ENCODE peak calls at places on chromosomes 13 and 19, in six cellular contexts. D is H7, E is HCT116, S is endodermal cell, P is GM23248, B is aorta. I is an unnamed sample.
A peak's percentile ranks its signal among the peaks of the same experiment; 100 is the strongest.

GRCh38 chr19:34555447-34555846 is 73.9 kb downstream of the WTIP start:
- DNase-seq in D (no peak), E (peak; percentile 24), S (peak; percentile 80), P (peak; percentile 20), B (no peak), I (no peak)

GRCh38 chr13:36377822-36378480 is 31.8 kb upstream of the SPART start:
- DNase-seq in D (no peak), E (no peak), S (no peak), P (peak; percentile 30), B (no peak), I (no peak)

GRCh38 chr13:79749985-79750551 is 269.1 kb downstream of the NDFIP2 start:
- DNase-seq in D (peak; percentile 8), E (no peak), S (peak; percentile 78), P (peak; percentile 94), B (peak; percentile 54), I (peak; percentile 95)

GRCh38 chr13:64758520-64758919 is 2471.6 kb downstream of the PCDH9 start:
- DNase-seq in D (peak; percentile 0), E (no peak), S (peak; percentile 43), P (peak; percentile 36), B (no peak), I (no peak)

GRCh38 chr13:79307866-79308298 is 98.2 kb downstream of the RBM26 start:
- DNase-seq in D (no peak), E (no peak), S (peak; percentile 57), P (peak; percentile 57), B (no peak), I (peak; percentile 2)

GRCh38 chr13:87954116-87954515 is 282.9 kb downstream of the SLITRK5 start:
- DNase-seq in D (no peak), E (no peak), S (no peak), P (no peak), B (no peak), I (no peak)

GRCh38 chr13:48600374-48601364 is 53.1 kb upstream of the CYSLTR2 start:
- DNase-seq in D (no peak), E (no peak), S (peak; percentile 59), P (peak; percentile 61), B (no peak), I (peak; percentile 86)

GRCh38 chr19:46495789-46496099 is at the start of gene PNMA8B:
- DNase-seq in D (peak; percentile 99), E (no peak), S (peak; percentile 97), P (peak; percentile 35), B (peak; percentile 77), I (no peak)

GRCh38 chr13:103625194-103625593 is 559.0 kb upstream of the SLC10A2 start:
- DNase-seq in D (no peak), E (no peak), S (no peak), P (no peak), B (no peak), I (no peak)

GRCh38 chr19:24033962-24034342 is 53.0 kb upstream of the ZNF254 start:
- DNase-seq in D (peak; percentile 28), E (no peak), S (no peak), P (peak; percentile 89), B (peak; percentile 64), I (no peak)

GRCh38 chr19:3492131-3492839 is 8.2 kb downstream of the DOHH start:
- DNase-seq in D (no peak), E (no peak), S (peak; percentile 61), P (no peak), B (no peak), I (no peak)

GRCh38 chr19:751501-752341 is 809 bp downstream of the MISP start:
- DNase-seq in D (peak; percentile 81), E (no peak), S (peak; percentile 69), P (peak; percentile 95), B (no peak), I (peak; percentile 67)

GRCh38 chr13:98443329-98443728 is 133.6 kb downstream of the STK24 start:
- DNase-seq in D (no peak), E (no peak), S (no peak), P (peak; percentile 98), B (peak; percentile 44), I (peak; percentile 35)

GRCh38 chr19:56538761-56539263 is at the start of gene ZFP28:
- DNase-seq in D (peak; percentile 19), E (no peak), S (peak; percentile 91), P (no peak), B (peak; percentile 85), I (no peak)

GRCh38 chr13:112473818-112474217 is 97.7 kb downstream of the SPACA7 start:
- DNase-seq in D (no peak), E (no peak), S (no peak), P (no peak), B (no peak), I (no peak)

GRCh38 chr19:49997709-49998108 is 27.5 kb downstream of the VRK3 start:
- DNase-seq in D (peak; percentile 93), E (peak; percentile 49), S (peak; percentile 81), P (peak; percentile 43), B (no peak), I (no peak)

GRCh38 chr13:76016799-76017198 is 380.7 kb downstream of the LMO7 start:
- DNase-seq in D (peak; percentile 3), E (peak; percentile 35), S (peak; percentile 87), P (peak; percentile 42), B (no peak), I (no peak)

GRCh38 chr19:13864513-13865242 is 12.3 kb upstream of the NANOS3 start:
- DNase-seq in D (peak; percentile 67), E (no peak), S (no peak), P (no peak), B (no peak), I (no peak)

GRCh38 chr13:113089693-113090414 is 15.7 kb upstream of the F7 start:
- DNase-seq in D (peak; percentile 90), E (no peak), S (peak; percentile 77), P (no peak), B (peak; percentile 27), I (no peak)

GRCh38 chr13:98275711-98276171 is 98.7 kb upstream of the RNF113B start:
- DNase-seq in D (no peak), E (no peak), S (no peak), P (peak; percentile 23), B (no peak), I (no peak)

GRCh38 chr13:42574435-42575311 is 721 bp downstream of the TNFSF11 start:
- DNase-seq in D (peak; percentile 73), E (no peak), S (peak; percentile 64), P (peak; percentile 9), B (no peak), I (no peak)

GRCh38 chr13:110420626-110421025 is 113.5 kb downstream of the COL4A2 start:
- DNase-seq in D (no peak), E (no peak), S (no peak), P (no peak), B (no peak), I (no peak)

GRCh38 chr19:45511074-45511473 is 3.8 kb downstream of the VASP start:
- DNase-seq in D (no peak), E (no peak), S (no peak), P (no peak), B (no peak), I (no peak)

GRCh38 chr13:41364043-41364442 is 53.0 kb downstream of the NAA16 start:
- DNase-seq in D (no peak), E (no peak), S (no peak), P (no peak), B (no peak), I (no peak)

GRCh38 chr13:97212540-97213146 is 9.5 kb upstream of the MBNL2 start:
- DNase-seq in D (no peak), E (no peak), S (peak; percentile 67), P (peak; percentile 69), B (no peak), I (no peak)

DNA sequence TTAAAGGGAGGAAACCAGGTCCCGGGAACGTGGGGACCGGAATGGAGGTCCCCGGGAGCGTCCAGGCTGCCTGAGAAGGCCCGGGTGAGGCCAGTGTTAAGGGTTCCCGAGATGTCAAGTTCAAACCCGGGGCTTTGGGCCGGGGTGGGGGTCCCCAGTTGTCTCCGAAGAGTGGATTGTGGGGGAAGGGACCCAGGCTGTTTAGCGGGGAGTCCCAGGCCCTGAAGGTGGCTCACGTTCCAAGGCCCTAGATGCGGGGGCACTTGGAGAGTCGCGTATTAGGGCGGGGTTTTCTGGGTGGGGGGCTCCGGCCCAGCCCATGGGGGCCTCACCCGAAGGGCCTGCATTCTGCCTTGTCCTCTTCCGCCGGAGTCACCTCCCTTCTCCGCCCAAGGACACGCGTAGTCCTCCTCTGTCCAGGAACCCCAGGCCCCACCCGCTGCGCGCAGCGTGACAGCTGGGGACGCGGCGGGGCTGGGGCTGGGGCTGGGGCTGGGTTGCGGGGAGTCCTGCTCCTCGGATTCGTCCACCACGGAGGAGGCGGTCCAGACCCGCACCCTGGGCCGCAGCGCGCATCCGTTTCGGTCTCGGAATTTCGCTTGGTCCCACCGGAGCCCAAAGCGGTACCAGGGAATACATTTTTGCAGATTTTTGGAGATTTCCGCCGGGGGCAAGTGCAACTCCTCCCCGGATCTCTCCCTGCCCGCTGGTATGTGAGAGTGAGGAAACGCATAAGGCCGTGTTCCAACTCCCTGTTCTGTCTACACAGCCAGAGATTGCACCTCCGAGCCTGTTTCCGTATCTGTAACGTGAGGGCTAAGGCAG is at the start of gene COX7A1:
- DNase-seq in D (peak; percentile 57), E (no peak), S (peak; percentile 54), P (peak; percentile 65), B (peak; percentile 80), I (no peak)
- H3K4me3 ChIP-seq in D (peak within 1 kb of the TSS; percentile 33), E (no peak within 1 kb of the TSS), S (no peak within 1 kb of the TSS), P (peak within 1 kb of the TSS; percentile 71), B (peak within 1 kb of the TSS; percentile 57), I (no peak within 1 kb of the TSS)

GRCh38 chr19:38709671-38710415 is 34.4 kb downstream of the CAPN12 start:
- DNase-seq in D (no peak), E (no peak), S (no peak), P (no peak), B (no peak), I (no peak)
- H3K36me3 ChIP-seq in D (peaks cover 89% of the 10 kb centered on the region), E (peaks cover 87% of the 10 kb centered on the region), S (peaks cover 90% of the 10 kb centered on the region), P (peaks cover 62% of the 10 kb centered on the region), B (peaks cover 23% of the 10 kb centered on the region), I (peaks cover 31% of the 10 kb centered on the region)

DNA sequence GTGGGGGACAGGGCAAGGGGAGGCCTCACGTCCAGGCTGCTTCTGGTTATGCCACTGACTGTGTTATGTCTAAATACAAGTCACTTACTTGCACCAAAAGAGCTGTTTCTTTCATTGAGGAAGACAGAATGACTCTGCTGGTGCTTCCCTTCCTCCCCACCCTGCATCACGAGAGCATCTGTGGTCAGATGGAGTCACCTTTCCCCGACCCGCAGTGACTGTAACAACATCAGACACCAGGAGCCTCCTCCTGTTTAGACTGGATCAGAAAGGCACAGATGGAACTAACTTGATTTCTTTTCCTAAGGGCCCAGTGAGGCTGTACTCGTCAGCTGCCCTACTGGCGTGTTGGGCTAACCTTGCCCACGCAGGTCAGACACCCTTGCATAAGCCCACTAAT is 90.3 kb upstream of the ZNF536 start:
- DNase-seq in D (no peak), E (no peak), S (no peak), P (peak; percentile 1), B (no peak), I (no peak)
- H3K27me3 ChIP-seq in D (no peaks in the 10 kb centered on the region), E (peaks cover 52% of the 10 kb centered on the region), S (no peaks in the 10 kb centered on the region), P (no peaks in the 10 kb centered on the region), B (no peaks in the 10 kb centered on the region), I (no peaks in the 10 kb centered on the region)

DNA sequence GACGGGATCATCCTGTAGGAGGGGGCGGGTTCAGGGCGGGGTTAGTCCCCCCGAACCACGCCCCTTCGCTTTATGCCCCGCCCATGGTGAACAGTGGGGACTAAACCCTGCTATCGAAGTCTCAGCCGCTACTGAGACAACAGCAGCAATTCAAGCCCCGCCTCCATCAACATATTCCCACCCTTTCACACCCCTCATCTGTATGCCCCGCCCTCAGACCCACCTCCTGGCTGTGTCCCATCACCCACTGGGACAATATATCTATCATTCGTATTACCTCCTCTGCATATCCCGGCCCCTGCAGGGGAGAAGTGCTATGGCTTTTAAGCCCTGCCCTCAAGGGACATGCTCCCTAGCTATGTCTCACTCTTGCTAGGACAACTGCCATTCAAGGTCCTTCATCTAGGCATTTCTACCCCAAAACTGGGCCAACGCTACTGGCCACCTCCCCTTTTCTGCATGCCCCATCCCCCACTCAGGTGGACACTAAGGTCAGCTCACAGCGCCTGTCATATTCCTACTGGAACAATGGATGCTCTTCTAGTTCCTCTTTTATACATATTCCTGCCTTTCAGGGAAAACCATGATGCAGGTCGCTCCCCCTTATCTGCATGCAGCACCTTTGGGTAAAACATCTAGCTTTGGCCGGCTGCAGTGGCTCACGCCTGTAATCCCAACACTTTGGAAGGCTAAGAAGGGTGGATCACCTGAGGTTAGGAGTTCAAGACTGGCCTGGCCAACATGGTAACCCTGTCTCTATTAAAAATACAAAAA is 11.9 kb downstream of the LRFN1 start:
- DNase-seq in D (peak; percentile 93), E (no peak), S (peak; percentile 94), P (peak; percentile 32), B (peak; percentile 16), I (no peak)
- H3K4me3 ChIP-seq in D (peak overlapping the region; percentile 59), E (no peak overlapping the region), S (no peak overlapping the region), P (no peak overlapping the region), B (no peak overlapping the region), I (no peak overlapping the region)

I was measured in kidney epithelial cell.